ENCODE peak calls at places on chromosomes 11 and 22, in five cellular contexts. K is C1 segment of cervical spinal cord; U is stimulated activated CD8-positive, alpha-beta memory T cell treated with anti-CD3 and anti-CD28 coated beads, Interleukin-4, amount 100 ng/mL, for 4 hours; W is stimulated activated CD4-positive, alpha-beta T cell treated with anti-CD3 and anti-CD28 coated beads, Interleukin-15, amount 100 ng/mL, for 1 hour; G is Caco-2. Z is an unnamed sample.

GRCh38 chr22:17767236-17768065 is 6.8 kb downstream of the BID start:
- DNase-seq in K (no peak), U (no peak), W (no peak), G (no peak), Z (no peak)

GRCh38 chr22:49660794-49661781 is 166.6 kb downstream of the BRD1 start:
- DNase-seq in K (no peak), U (no peak), W (no peak), G (no peak), Z (no peak)

GRCh38 chr11:11407738-11408084 is 54.7 kb upstream of the CSNK2A3 start:
- DNase-seq in K (peak; percentile 50), U (no peak), W (no peak), G (no peak), Z (no peak)

GRCh38 chr11:8071616-8072581 is 9.1 kb upstream of the TUB start:
- DNase-seq in K (no peak), U (no peak), W (no peak), G (no peak), Z (no peak)

GRCh38 chr11:72005347-72006260 is 6.9 kb downstream of the IL18BP start:
- DNase-seq in K (no peak), U (no peak), W (no peak), G (no peak), Z (no peak)

GRCh38 chr11:10298342-10298741 is 4.3 kb upstream of the SBF2 start:
- DNase-seq in K (no peak), U (no peak), W (no peak), G (no peak), Z (peak; percentile 87)

GRCh38 chr11:61959026-61959608 is 8.3 kb downstream of the FTH1 start:
- DNase-seq in K (no peak), U (no peak), W (no peak), G (no peak), Z (no peak)

GRCh38 chr22:42933783-42934144 is 76.7 kb upstream of the ARFGAP3 start:
- DNase-seq in K (no peak), U (no peak), W (no peak), G (no peak), Z (peak; percentile 83)

GRCh38 chr22:35219012-35219411 is 38.3 kb upstream of the HMGXB4 start:
- DNase-seq in K (no peak), U (no peak), W (no peak), G (no peak), Z (peak; percentile 72)

GRCh38 chr22:25690798-25691197 is 51.2 kb upstream of the MYO18B start:
- DNase-seq in K (no peak), U (no peak), W (no peak), G (no peak), Z (no peak)

GRCh38 chr11:61144511-61145179 is 16.6 kb downstream of the VPS37C start:
- DNase-seq in K (no peak), U (no peak), W (no peak), G (no peak), Z (no peak)

GRCh38 chr11:71173709-71174108 is 78.7 kb downstream of the SHANK2 start:
- DNase-seq in K (no peak), U (no peak), W (no peak), G (no peak), Z (no peak)

Z was measured in RCC 7860.